ENCODE peak calls at places on chromosomes 16 and 17, in six cellular contexts. C is mucosa of descending colon; B is brain microvascular endothelial cell; A is activated CD4-positive, alpha-beta T cell treated with anti-CD3 and anti-CD28 coated beads, Interleukin-2, amount 50 U/mL, for 1 hour; G is foreskin melanocyte; M is activated T-helper 1 cell treated with Interleukin-2 at 50 U/mL for 16 hours. S is an unnamed sample.

GRCh38 chr17:57899822-57900221 is 50.0 kb upstream of the MRPS23 start:
- DNase-seq in C (peak; percentile 77), B (no peak), A (no peak), G (no peak), M (no peak), S (no peak)

GRCh38 chr16:54070944-54071343 is 215.6 kb downstream of the IRX3 start:
- DNase-seq in C (no peak), B (no peak), A (no peak), G (no peak), M (no peak), S (no peak)

GRCh38 chr16:81440888-81441663 is 3.5 kb upstream of the CMIP start:
- DNase-seq in C (no peak), B (no peak), A (no peak), G (no peak), M (no peak), S (no peak)

GRCh38 chr17:66426397-66427033 is 124.1 kb downstream of the PRKCA start:
- DNase-seq in C (peak; percentile 58), B (no peak), A (peak; percentile 22), G (no peak), M (peak; percentile 8), S (no peak)

GRCh38 chr17:10070690-10071089 is 127.7 kb downstream of the GAS7 start:
- DNase-seq in C (no peak), B (no peak), A (no peak), G (no peak), M (no peak), S (no peak)

GRCh38 chr17:1783834-1784611 is 22.2 kb downstream of the SERPINF1 start:
- DNase-seq in C (peak; percentile 74), B (peak; percentile 29), A (no peak), G (no peak), M (no peak), S (peak; percentile 89)

GRCh38 chr17:21194210-21194609 is 19.8 kb downstream of the TMEM11 start:
- DNase-seq in C (no peak), B (no peak), A (no peak), G (no peak), M (no peak), S (no peak)

GRCh38 chr17:44424828-44425463 is 35.5 kb upstream of the ITGA2B start:
- DNase-seq in C (no peak), B (no peak), A (no peak), G (no peak), M (no peak), S (no peak)

GRCh38 chr16:86069736-86070298 is 170.9 kb downstream of the IRF8 start:
- DNase-seq in C (no peak), B (no peak), A (no peak), G (no peak), M (no peak), S (no peak)

GRCh38 chr16:87838643-87839541 is 30.4 kb downstream of the SLC7A5 start:
- DNase-seq in C (no peak), B (no peak), A (no peak), G (no peak), M (no peak), S (no peak)

GRCh38 chr16:3792472-3793012 is 75.2 kb upstream of the TRAP1 start:
- DNase-seq in C (no peak), B (no peak), A (no peak), G (no peak), M (no peak), S (no peak)

GRCh38 chr16:54171855-54172537 is 114.6 kb downstream of the IRX3 start:
- DNase-seq in C (peak; percentile 11), B (peak; percentile 73), A (no peak), G (no peak), M (no peak), S (peak; percentile 82)

GRCh38 chr16:56348168-56349085 is 76.9 kb downstream of the AMFR start:
- DNase-seq in C (no peak), B (no peak), A (no peak), G (no peak), M (no peak), S (no peak)

S was measured in astrocyte of the hippocampus.